ENCODE peak calls at places on chromosomes 3 and 15, in six cellular contexts. C, J, D, Y, H and Z are unnamed samples.

GRCh38 chr15:40331026-40331425 is 7.5 kb downstream of the INAFM2 start:
- DNase-seq in H (no peak), J (peak), Y (no peak), D (no peak), C (no peak), Z (no peak)

GRCh38 chr3:120394343-120394742 is 45.2 kb upstream of the LRRC58 start:
- DNase-seq in C (no peak), D (no peak), H (no peak), J (no peak), Y (no peak), Z (no peak)

GRCh38 chr3:53772562-53773329 is 73.5 kb downstream of the CHDH start:
- DNase-seq in D (no peak), J (no peak), Y (no peak), C (no peak), H (peak), Z (no peak)

GRCh38 chr15:28026764-28027713 is 72.1 kb downstream of the OCA2 start:
- DNase-seq in C (no peak), H (no peak), D (no peak), Y (no peak), J (no peak), Z (peak)

GRCh38 chr3:170610321-170610884 is 24.5 kb upstream of the SLC7A14 start:
- DNase-seq in J (no peak), H (no peak), C (no peak), Y (no peak), D (no peak), Z (no peak)

GRCh38 chr3:31813197-31813596 is 167.9 kb downstream of the OSBPL10 start:
- DNase-seq in H (no peak), D (no peak), C (no peak), Y (no peak), J (no peak), Z (no peak)

GRCh38 chr3:71245052-71245488 is 338.5 kb downstream of the FOXP1 start:
- DNase-seq in Y (no peak), C (no peak), D (no peak), H (peak), J (peak), Z (no peak)

GRCh38 chr3:44066806-44067205 is 174.9 kb upstream of the TOPAZ1 start:
- DNase-seq in D (no peak), J (no peak), C (no peak), Y (no peak), H (no peak), Z (no peak)

GRCh38 chr3:183108002-183108449 is 8.7 kb upstream of the MCCC1 start:
- DNase-seq in D (no peak), J (no peak), Y (no peak), H (peak), C (peak), Z (no peak)

GRCh38 chr15:84740691-84741090 is 7.7 kb upstream of the ZNF592 start:
- DNase-seq in Y (no peak), D (no peak), J (no peak), H (no peak), C (no peak), Z (no peak)

GRCh38 chr3:189710620-189711388 is 79.6 kb downstream of the TP63 start:
- DNase-seq in J (peak), Y (no peak), C (no peak), H (peak), D (peak), Z (no peak)

GRCh38 chr3:168249048-168249538 is 153.4 kb upstream of the GOLIM4 start:
- DNase-seq in D (no peak), C (no peak), H (peak), Y (no peak), J (no peak), Z (no peak)

GRCh38 chr3:5021571-5022092 is 42.4 kb downstream of the BHLHE40 start:
- DNase-seq in H (peak), C (no peak), D (no peak), Y (no peak), J (no peak), Z (no peak)

GRCh38 chr3:9779721-9780450 is 10.1 kb upstream of the CAMK1 start:
- DNase-seq in H (no peak), C (no peak), D (peak), J (no peak), Y (no peak), Z (no peak)

GRCh38 chr3:157335677-157336076 is 101.0 kb upstream of the PTX3 start:
- DNase-seq in Y (no peak), D (no peak), C (no peak), H (peak), J (no peak), Z (no peak)

GRCh38 chr3:139113231-139113749 is 68.6 kb upstream of the PRR23C start:
- DNase-seq in Y (no peak), J (no peak), D (no peak), H (no peak), C (no peak), Z (peak)

GRCh38 chr3:72185549-72186484 is 400.9 kb upstream of the PROK2 start:
- DNase-seq in H (peak), Y (no peak), C (no peak), J (no peak), D (no peak), Z (peak)

GRCh38 chr3:97612632-97613031 is 151.9 kb upstream of the ARL6 start:
- DNase-seq in C (no peak), D (no peak), Y (no peak), J (no peak), H (no peak), Z (no peak)

GRCh38 chr3:37375184-37376120 is 201.1 kb upstream of the LRRFIP2 start:
- DNase-seq in Y (no peak), J (no peak), C (no peak), D (no peak), H (no peak), Z (no peak)

GRCh38 chr3:129596194-129597086 is 10.0 kb downstream of the PLXND1 start:
- DNase-seq in H (peak), J (peak), Y (peak), C (peak), D (no peak), Z (peak)

GRCh38 chr3:72665701-72666443 is 182.4 kb downstream of the SHQ1 start:
- DNase-seq in C (peak), J (no peak), H (no peak), D (no peak), Y (no peak), Z (no peak)

GRCh38 chr15:100863406-100864198 is 16.0 kb upstream of the ALDH1A3 start:
- DNase-seq in H (peak), C (no peak), J (peak), Y (no peak), D (no peak), Z (no peak)

GRCh38 chr3:159583662-159584061 is 405.0 kb upstream of the IL12A start:
- DNase-seq in C (no peak), H (no peak), Y (no peak), D (no peak), J (no peak), Z (no peak)

GRCh38 chr15:42118650-42119531 is 24.5 kb upstream of the PLA2G4D start:
- DNase-seq in Y (no peak), D (no peak), J (no peak), H (no peak), C (no peak), Z (no peak)

GRCh38 chr3:45781841-45782240 is 14.5 kb downstream of the SLC6A20 start:
- DNase-seq in H (no peak), C (no peak), Y (no peak), D (no peak), J (peak), Z (peak)

GRCh38 chr3:69791111-69791510 is 51.8 kb downstream of the MITF start:
- DNase-seq in J (peak), H (peak), Y (no peak), C (no peak), D (peak), Z (peak)

GRCh38 chr15:88036154-88036839 is 220.2 kb downstream of the NTRK3 start:
- DNase-seq in Y (no peak), J (no peak), C (no peak), H (no peak), D (no peak), Z (no peak)

GRCh38 chr15:32844118-32844711 is 126.4 kb downstream of the GREM1 start:
- DNase-seq in Y (no peak), J (no peak), D (no peak), C (peak), H (peak), Z (no peak)

GRCh38 chr3:183782576-183782975 is 42.8 kb downstream of the MAP6D1 start:
- DNase-seq in H (no peak), D (no peak), C (no peak), Y (no peak), J (no peak), Z (no peak)

GRCh38 chr15:35545316-35545824 is 595 bp downstream of the DPH6 start:
- DNase-seq in D (no peak), H (peak), C (peak), Y (no peak), J (peak), Z (peak)

GRCh38 chr3:113769551-113769950 is 22.7 kb downstream of the ATP6V1A start:
- DNase-seq in H (peak), J (no peak), D (no peak), Y (no peak), C (peak), Z (no peak)

GRCh38 chr3:139319428-139320402 is 24.1 kb upstream of the MRPS22 start:
- DNase-seq in C (peak), D (no peak), Y (no peak), H (no peak), J (no peak), Z (no peak)

GRCh38 chr3:194365978-194366490 is 3.5 kb downstream of the LRRC15 start:
- DNase-seq in Y (no peak), J (no peak), D (no peak), H (no peak), C (no peak), Z (no peak)

GRCh38 chr3:194367992-194368841 is 1.3 kb downstream of the LRRC15 start:
- DNase-seq in C (peak), J (no peak), Y (no peak), D (no peak), H (peak), Z (no peak)

GRCh38 chr3:194364314-194364651 is 5.3 kb downstream of the LRRC15 start:
- DNase-seq in C (no peak), D (no peak), Y (no peak), J (no peak), H (no peak), Z (no peak)

GRCh38 chr3:194364652-194365434 is 4.7 kb downstream of the LRRC15 start:
- DNase-seq in H (peak), J (no peak), C (peak), D (no peak), Y (no peak), Z (no peak)

GRCh38 chr3:194365526-194365925 is 4.0 kb downstream of the LRRC15 start:
- DNase-seq in C (no peak), H (no peak), J (no peak), D (no peak), Y (no peak), Z (no peak)
- H3K27ac ChIP-seq in C (no peak), H (peak), J (no peak), D (no peak), Y (no peak), Z (no peak)

GRCh38 chr15:68518046-68518445 is 60.7 kb upstream of the CORO2B start:
- DNase-seq in D (no peak), H (no peak), C (no peak), J (no peak), Y (no peak), Z (no peak)
- H3K27ac ChIP-seq in D (peak), H (no peak), C (no peak), J (no peak), Y (no peak), Z (peak)

GRCh38 chr3:40167958-40168357 is 141.5 kb upstream of the EIF1B start:
- DNase-seq in H (no peak), C (no peak), D (no peak), J (no peak), Y (no peak), Z (no peak)
- H3K27ac ChIP-seq in H (no peak), C (no peak), D (no peak), J (no peak), Y (no peak), Z (no peak)

GRCh38 chr3:50622881-50623280 is 5.9 kb downstream of the MAPKAPK3 start:
- DNase-seq in D (no peak), C (no peak), H (no peak), Y (no peak), J (no peak), Z (no peak)

GRCh38 chr3:50617911-50618481 is 1.0 kb downstream of the MAPKAPK3 start:
- DNase-seq in Y (no peak), C (no peak), D (no peak), H (no peak), J (no peak), Z (no peak)

GRCh38 chr3:50620420-50620819 is 3.5 kb downstream of the MAPKAPK3 start:
- DNase-seq in J (no peak), Y (no peak), D (no peak), C (no peak), H (no peak), Z (no peak)

GRCh38 chr3:50623840-50624474 is 7.0 kb downstream of the MAPKAPK3 start:
- DNase-seq in Y (no peak), D (no peak), H (peak), J (no peak), C (no peak), Z (no peak)

GRCh38 chr3:50620846-50621245 is 3.9 kb downstream of the MAPKAPK3 start:
- DNase-seq in H (no peak), J (no peak), C (no peak), Y (no peak), D (no peak), Z (no peak)
- H3K27ac ChIP-seq in H (no peak), J (no peak), C (no peak), Y (no peak), D (no peak), Z (peak)

GRCh38 chr3:169429328-169429727 is 234.2 kb downstream of the MECOM start:
- DNase-seq in J (no peak), H (no peak), D (no peak), Y (no peak), C (no peak), Z (no peak)

GRCh38 chr3:169430687-169431404 is 232.7 kb downstream of the MECOM start:
- DNase-seq in Y (no peak), J (no peak), C (no peak), H (peak), D (no peak), Z (no peak)

DNA sequence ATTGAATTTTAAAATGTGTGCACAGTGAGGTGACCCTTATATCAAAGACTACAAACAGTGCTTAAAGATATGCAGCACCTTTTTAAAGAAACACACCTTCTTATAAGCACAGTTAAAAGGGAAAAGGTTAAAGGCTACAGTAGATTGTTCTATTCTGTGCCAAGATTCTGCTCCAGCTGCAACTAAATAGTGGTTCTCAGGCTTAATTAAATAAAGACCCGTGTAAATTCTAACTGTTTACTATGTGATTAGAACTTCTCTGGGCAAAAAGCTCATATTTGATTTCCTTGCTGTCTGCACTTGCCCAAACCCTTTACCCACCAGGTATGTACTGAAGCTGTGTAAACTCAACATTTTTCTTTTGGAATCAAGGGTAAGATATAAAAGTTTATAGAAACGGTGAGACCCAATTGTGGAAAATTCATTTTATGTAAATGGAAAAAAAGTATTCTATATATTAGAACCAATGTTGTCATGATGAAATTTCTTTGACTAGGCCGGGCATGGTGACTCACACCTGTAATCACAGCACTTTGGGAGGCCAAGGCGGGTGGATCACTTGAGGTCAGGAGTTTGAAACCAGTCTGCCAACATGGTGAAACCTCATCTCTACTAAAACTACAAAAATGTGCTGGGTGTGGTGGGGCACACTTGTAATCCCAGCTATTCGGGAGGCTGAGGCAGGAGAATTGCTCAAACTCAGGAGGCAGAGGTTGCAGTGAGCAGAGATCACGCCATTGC is 230.7 kb downstream of the MECOM start:
- DNase-seq in H (no peak), D (no peak), Y (no peak), J (no peak), C (no peak), Z (no peak)
- H3K27ac ChIP-seq in H (no peak), D (no peak), Y (no peak), J (no peak), C (no peak), Z (no peak)

GRCh38 chr3:13034861-13035260 is 38.4 kb downstream of the IQSEC1 start:
- DNase-seq in J (no peak), H (no peak), D (no peak), Y (peak), C (no peak), Z (no peak)
- H3K27ac ChIP-seq in J (no peak), H (no peak), D (no peak), Y (no peak), C (no peak), Z (no peak)

GRCh38 chr15:64717130-64717529 is 58.3 kb downstream of the RBPMS2 start:
- DNase-seq in Y (no peak), D (no peak), H (no peak), J (no peak), C (no peak), Z (no peak)
- H3K27ac ChIP-seq in Y (no peak), D (no peak), H (no peak), J (no peak), C (no peak), Z (peak)

DNA sequence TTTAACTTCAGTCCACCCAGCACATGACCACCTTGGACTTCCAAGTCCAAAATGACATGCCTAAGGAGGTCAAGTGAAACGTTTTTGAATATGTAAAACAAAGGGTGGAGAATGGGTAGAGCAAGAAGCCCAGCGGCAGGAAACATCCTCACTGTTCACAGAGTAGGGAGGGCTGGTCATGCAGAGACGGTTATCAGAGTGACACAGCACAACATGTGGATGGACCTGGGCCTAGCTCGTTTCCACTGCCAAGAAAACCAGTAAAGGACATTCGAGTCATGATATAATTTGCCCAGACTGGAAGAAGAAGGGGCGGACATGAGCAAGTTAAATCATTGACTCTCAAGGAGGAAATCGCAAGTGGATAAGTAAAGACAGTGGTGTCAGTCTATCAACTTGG is 89.4 kb downstream of the LRIG1 start:
- DNase-seq in Y (no peak), J (peak), H (no peak), D (no peak), C (no peak), Z (peak)
- H3K27ac ChIP-seq in Y (no peak), J (peak), H (no peak), D (no peak), C (no peak), Z (no peak)

GRCh38 chr15:31550211-31550848 is 223.7 kb downstream of the KLF13 start:
- DNase-seq in H (no peak), C (no peak), D (no peak), J (no peak), Y (no peak), Z (no peak)

GRCh38 chr15:31544361-31544760 is 217.7 kb downstream of the KLF13 start:
- DNase-seq in Y (no peak), C (no peak), J (no peak), D (no peak), H (no peak), Z (no peak)

GRCh38 chr15:31540633-31541032 is 214.0 kb downstream of the KLF13 start:
- DNase-seq in H (no peak), D (no peak), Y (no peak), J (no peak), C (no peak), Z (no peak)

DNA sequence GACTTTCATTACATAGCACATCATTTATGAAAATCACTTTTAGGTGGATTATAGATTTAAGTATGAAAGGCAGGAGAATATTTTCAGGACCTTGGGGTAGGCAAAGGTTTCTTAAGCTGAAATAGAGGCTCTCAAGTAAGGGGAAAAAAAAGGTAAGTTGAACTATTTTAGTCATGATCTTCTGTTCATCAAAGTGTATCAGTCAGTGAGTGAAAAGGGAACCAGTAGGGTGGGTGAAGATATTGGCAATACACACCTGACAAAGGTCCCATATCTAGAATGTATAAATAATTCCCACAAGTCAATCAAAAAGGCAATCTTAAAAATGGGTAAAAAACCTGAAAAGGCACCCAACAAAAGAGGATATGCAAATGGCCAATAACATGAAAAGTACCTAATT is 218.6 kb downstream of the KLF13 start:
- DNase-seq in J (no peak), D (no peak), C (no peak), H (no peak), Y (no peak), Z (no peak)
- H3K27ac ChIP-seq in J (no peak), D (no peak), C (no peak), H (no peak), Y (no peak), Z (no peak)